ENCODE peak calls at places on chromosomes 12 and 14, in six cellular contexts. One of them, this sample, is unnamed.

GRCh38 chr12:58965568-58965967 is 45.3 kb upstream of the LRIG3 start:
- DNase-seq in T-helper 22 cell: no peak
- DNase-seq in mucosa of gallbladder: no peak
- DNase-seq in glomerular endothelial cell: no peak
- DNase-seq in stimulated activated CD8-positive, alpha-beta memory T cell treated with anti-CD3 and anti-CD28 coated beads, Interleukin-2, amount 100 ng/mL, for 1 hour: no peak
- DNase-seq in right cardiac atrium: no peak
- DNase-seq in this sample: no peak

GRCh38 chr14:102206901-102207300 is 67.2 kb downstream of the WDR20 start:
- DNase-seq in stimulated activated CD8-positive, alpha-beta memory T cell treated with anti-CD3 and anti-CD28 coated beads, Interleukin-2, amount 100 ng/mL, for 1 hour: no peak
- DNase-seq in right cardiac atrium: no peak
- DNase-seq in glomerular endothelial cell: no peak
- DNase-seq in T-helper 22 cell: no peak
- DNase-seq in mucosa of gallbladder: no peak
- DNase-seq in this sample: no peak

GRCh38 chr12:91180577-91180976 is 2.0 kb downstream of the DCN start:
- DNase-seq in mucosa of gallbladder: no peak
- DNase-seq in T-helper 22 cell: no peak
- DNase-seq in stimulated activated CD8-positive, alpha-beta memory T cell treated with anti-CD3 and anti-CD28 coated beads, Interleukin-2, amount 100 ng/mL, for 1 hour: no peak
- DNase-seq in right cardiac atrium: no peak
- DNase-seq in glomerular endothelial cell: no peak
- DNase-seq in this sample: peak

GRCh38 chr14:61106627-61107147 is 125.6 kb downstream of the SLC38A6 start:
- DNase-seq in right cardiac atrium: no peak
- DNase-seq in T-helper 22 cell: no peak
- DNase-seq in glomerular endothelial cell: no peak
- DNase-seq in stimulated activated CD8-positive, alpha-beta memory T cell treated with anti-CD3 and anti-CD28 coated beads, Interleukin-2, amount 100 ng/mL, for 1 hour: no peak
- DNase-seq in mucosa of gallbladder: no peak
- DNase-seq in this sample: no peak

GRCh38 chr12:91811481-91812287 is 334.0 kb downstream of the BTG1 start:
- DNase-seq in T-helper 22 cell: peak
- DNase-seq in right cardiac atrium: peak
- DNase-seq in mucosa of gallbladder: peak
- DNase-seq in stimulated activated CD8-positive, alpha-beta memory T cell treated with anti-CD3 and anti-CD28 coated beads, Interleukin-2, amount 100 ng/mL, for 1 hour: peak
- DNase-seq in glomerular endothelial cell: peak
- DNase-seq in this sample: peak

GRCh38 chr12:19894049-19894448 is 454.8 kb downstream of the AEBP2 start:
- DNase-seq in right cardiac atrium: no peak
- DNase-seq in stimulated activated CD8-positive, alpha-beta memory T cell treated with anti-CD3 and anti-CD28 coated beads, Interleukin-2, amount 100 ng/mL, for 1 hour: no peak
- DNase-seq in glomerular endothelial cell: no peak
- DNase-seq in mucosa of gallbladder: no peak
- DNase-seq in T-helper 22 cell: no peak
- DNase-seq in this sample: no peak

GRCh38 chr14:33661071-33661470 is 289.8 kb downstream of the EGLN3 start:
- DNase-seq in stimulated activated CD8-positive, alpha-beta memory T cell treated with anti-CD3 and anti-CD28 coated beads, Interleukin-2, amount 100 ng/mL, for 1 hour: no peak
- DNase-seq in mucosa of gallbladder: no peak
- DNase-seq in right cardiac atrium: no peak
- DNase-seq in T-helper 22 cell: no peak
- DNase-seq in glomerular endothelial cell: no peak
- DNase-seq in this sample: no peak

GRCh38 chr12:27614386-27614785 is 81.9 kb upstream of the REP15 start:
- DNase-seq in right cardiac atrium: no peak
- DNase-seq in T-helper 22 cell: no peak
- DNase-seq in stimulated activated CD8-positive, alpha-beta memory T cell treated with anti-CD3 and anti-CD28 coated beads, Interleukin-2, amount 100 ng/mL, for 1 hour: no peak
- DNase-seq in mucosa of gallbladder: no peak
- DNase-seq in glomerular endothelial cell: no peak
- DNase-seq in this sample: no peak

GRCh38 chr12:54432815-54433164 is 13.7 kb upstream of the ITGA5 start:
- DNase-seq in right cardiac atrium: peak
- DNase-seq in stimulated activated CD8-positive, alpha-beta memory T cell treated with anti-CD3 and anti-CD28 coated beads, Interleukin-2, amount 100 ng/mL, for 1 hour: no peak
- DNase-seq in T-helper 22 cell: no peak
- DNase-seq in glomerular endothelial cell: no peak
- DNase-seq in mucosa of gallbladder: no peak
- DNase-seq in this sample: no peak

GRCh38 chr14:102027951-102028350 is 58.9 kb downstream of the HSP90AA1 start:
- DNase-seq in mucosa of gallbladder: no peak
- DNase-seq in stimulated activated CD8-positive, alpha-beta memory T cell treated with anti-CD3 and anti-CD28 coated beads, Interleukin-2, amount 100 ng/mL, for 1 hour: no peak
- DNase-seq in right cardiac atrium: no peak
- DNase-seq in glomerular endothelial cell: no peak
- DNase-seq in T-helper 22 cell: no peak
- DNase-seq in this sample: no peak

GRCh38 chr14:69072584-69072983 is 80.3 kb downstream of the DCAF5 start:
- DNase-seq in stimulated activated CD8-positive, alpha-beta memory T cell treated with anti-CD3 and anti-CD28 coated beads, Interleukin-2, amount 100 ng/mL, for 1 hour: no peak
- DNase-seq in right cardiac atrium: no peak
- DNase-seq in T-helper 22 cell: no peak
- DNase-seq in mucosa of gallbladder: no peak
- DNase-seq in glomerular endothelial cell: no peak
- DNase-seq in this sample: no peak

This sample was measured in small intestine.